ENCODE peak calls at places on chromosomes 11 and 22, in ten cellular contexts. G, F, Y, I, Z, U, T, V, K and A are unnamed samples.

GRCh38 chr11:122108828-122109227 is 7.2 kb downstream of the BLID start:
- DNase-seq in G (no peak), F (no peak), Y (no peak), I (no peak), Z (no peak), U (no peak), T (no peak), V (no peak), K (no peak), A (no peak)

GRCh38 chr11:70717961-70718595 is 319.7 kb downstream of the CTTN start:
- DNase-seq in G (no peak), F (no peak), Y (no peak), I (no peak), Z (no peak), U (no peak), T (no peak), V (no peak), K (no peak), A (no peak)

GRCh38 chr11:126288237-126288636 is 5.3 kb downstream of the TIRAP start:
- DNase-seq in G (no peak), F (no peak), Y (no peak), I (no peak), Z (no peak), U (no peak), T (no peak), V (no peak), K (no peak), A (no peak)

GRCh38 chr11:124716596-124716995 is 23.1 kb upstream of the NRGN start:
- DNase-seq in G (no peak), F (peak; percentile 26), Y (no peak), I (no peak), Z (no peak), U (no peak), T (no peak), V (no peak), K (no peak), A (no peak)

GRCh38 chr22:29205260-29205597 is 467 bp upstream of the EMID1 start:
- DNase-seq in G (no peak), F (no peak), Y (no peak), I (no peak), Z (no peak), U (no peak), T (no peak), V (no peak), K (no peak), A (no peak)

GRCh38 chr11:35491231-35491871 is 34.1 kb downstream of the PAMR1 start:
- DNase-seq in G (no peak), F (peak; percentile 80), Y (peak; percentile 53), I (peak; percentile 95), Z (no peak), U (no peak), T (no peak), V (no peak), K (no peak), A (no peak)

GRCh38 chr22:42635531-42635930 is 4.9 kb downstream of the ATP5MGL start:
- DNase-seq in G (no peak), F (peak; percentile 77), Y (peak; percentile 82), I (peak; percentile 82), Z (peak; percentile 64), U (no peak), T (peak; percentile 61), V (peak; percentile 55), K (no peak), A (no peak)

GRCh38 chr11:111334495-111335123 is 36.3 kb downstream of the POU2AF3 start:
- DNase-seq in G (no peak), F (no peak), Y (no peak), I (no peak), Z (no peak), U (no peak), T (no peak), V (peak; percentile 48), K (no peak), A (no peak)

GRCh38 chr22:26170112-26170492 is 840 bp downstream of the SEZ6L start:
- DNase-seq in G (no peak), F (no peak), Y (no peak), I (no peak), Z (no peak), U (no peak), T (no peak), V (no peak), K (peak; percentile 4), A (no peak)

GRCh38 chr22:26169312-26170111 is at the start of gene SEZ6L:
- DNase-seq in G (peak; percentile 7), F (no peak), Y (no peak), I (no peak), Z (no peak), U (peak; percentile 42), T (peak; percentile 22), V (no peak), K (peak; percentile 77), A (peak; percentile 52)

GRCh38 chr22:26172389-26172990 is 3.2 kb downstream of the SEZ6L start:
- DNase-seq in G (peak; percentile 46), F (peak; percentile 20), Y (no peak), I (no peak), Z (no peak), U (peak; percentile 59), T (no peak), V (peak; percentile 33), K (peak; percentile 71), A (no peak)

GRCh38 chr22:26168934-26169311 is 339 bp upstream of the SEZ6L start:
- DNase-seq in G (no peak), F (no peak), Y (no peak), I (no peak), Z (no peak), U (no peak), T (peak; percentile 13), V (no peak), K (no peak), A (no peak)

DNA sequence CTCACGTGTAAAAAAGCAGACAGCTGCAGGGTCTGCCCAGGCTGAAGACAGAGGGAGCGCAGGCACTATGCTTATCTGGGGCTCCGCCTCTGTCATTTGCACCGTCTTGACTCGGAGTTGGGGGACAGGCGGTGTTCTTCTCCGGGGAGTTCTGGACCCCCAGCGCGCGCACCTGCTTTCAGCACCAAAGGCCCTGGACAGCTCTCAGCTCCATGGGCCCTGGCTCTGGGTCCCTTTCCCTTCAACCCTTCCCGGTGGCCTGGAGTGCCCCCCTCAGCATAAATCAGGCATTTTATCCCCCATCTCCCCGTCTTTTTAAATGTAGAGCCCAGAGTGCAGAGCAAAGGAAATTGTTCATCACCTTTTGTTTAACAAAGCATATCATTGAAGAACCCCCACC is 1.5 kb downstream of the SEZ6L start:
- DNase-seq in G (peak; percentile 72), F (no peak), Y (no peak), I (no peak), Z (no peak), U (peak; percentile 30), T (peak; percentile 13), V (no peak), K (peak; percentile 88), A (no peak)
- TF ChIP-seq CTCF in G (peak; percentile 18), F (no peak), Y (no peak), I (no peak), Z (no peak), U (peak; percentile 28), T (no peak), V (no peak), K (peak; percentile 37), A (no peak)

GRCh38 chr22:46006379-46007002 is 29.5 kb upstream of the WNT7B start:
- DNase-seq in G (peak; percentile 83), F (peak; percentile 90), Y (peak; percentile 52), I (no peak), Z (peak; percentile 96), U (peak; percentile 90), T (peak; percentile 95), V (peak; percentile 92), K (peak; percentile 95), A (peak; percentile 92)

GRCh38 chr22:46008836-46009596 is 32.1 kb upstream of the WNT7B start:
- DNase-seq in G (no peak), F (no peak), Y (no peak), I (no peak), Z (peak; percentile 21), U (no peak), T (peak; percentile 9), V (no peak), K (no peak), A (no peak)

GRCh38 chr22:46008291-46008690 is 31.3 kb upstream of the WNT7B start:
- DNase-seq in G (no peak), F (no peak), Y (no peak), I (no peak), Z (no peak), U (no peak), T (peak; percentile 25), V (no peak), K (no peak), A (no peak)

GRCh38 chr22:46007003-46007847 is 30.3 kb upstream of the WNT7B start:
- DNase-seq in G (no peak), F (peak; percentile 86), Y (peak; percentile 72), I (no peak), Z (peak; percentile 82), U (no peak), T (peak; percentile 63), V (peak; percentile 45), K (no peak), A (peak; percentile 84)

DNA sequence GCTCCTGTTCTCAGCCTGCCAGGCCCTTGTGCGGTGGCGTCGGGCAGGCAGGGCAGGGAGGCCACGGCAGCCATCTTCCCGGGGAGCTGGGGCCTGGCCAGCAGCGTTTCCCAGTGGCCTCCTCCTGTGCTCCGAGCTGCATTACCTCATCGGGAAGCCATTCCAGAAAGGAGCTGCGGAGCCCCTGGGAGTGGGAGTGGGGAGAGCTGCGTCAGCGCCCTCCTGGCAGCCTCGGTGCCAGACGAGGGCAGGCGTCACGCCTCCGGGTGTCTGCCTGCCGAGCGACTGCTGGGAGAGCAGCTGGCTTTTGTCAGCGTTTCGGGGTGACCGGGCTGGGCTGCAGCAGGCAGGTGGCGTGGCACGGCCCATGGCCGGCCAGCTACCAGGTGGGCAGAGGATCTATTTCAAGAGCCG is 30.9 kb upstream of the WNT7B start:
- DNase-seq in G (no peak), F (peak; percentile 96), Y (peak; percentile 71), I (peak; percentile 74), Z (peak; percentile 93), U (no peak), T (peak; percentile 86), V (peak; percentile 58), K (no peak), A (no peak)
- TF ChIP-seq CTCF in G (no peak), F (no peak), Y (no peak), I (no peak), Z (peak; percentile 10), U (no peak), T (peak; percentile 17), V (no peak), K (no peak), A (no peak)

DNA sequence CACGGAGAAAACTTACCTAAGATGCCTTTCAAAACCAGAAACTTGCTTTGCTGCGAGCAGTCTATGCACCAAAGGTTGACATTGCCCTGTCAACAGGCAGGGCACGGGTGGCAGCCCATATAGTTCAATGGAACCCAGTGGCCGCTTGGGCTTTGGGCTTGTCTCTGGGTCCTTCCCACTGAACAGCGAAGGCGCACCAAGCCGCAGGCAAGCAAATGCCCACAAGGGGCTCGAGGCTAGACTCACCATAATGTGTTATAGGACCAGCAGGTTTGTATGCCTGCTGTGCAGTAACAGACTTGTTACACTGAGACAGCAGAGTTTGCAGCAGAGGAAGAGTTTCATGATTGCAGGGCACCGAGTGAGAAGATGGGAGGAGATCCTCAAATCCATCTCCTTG is 20.3 kb downstream of the CLDN5 start:
- DNase-seq in G (peak; percentile 52), F (no peak), Y (no peak), I (no peak), Z (no peak), U (no peak), T (no peak), V (no peak), K (no peak), A (no peak)
- TF ChIP-seq CTCF in G (peak; percentile 41), F (no peak), Y (no peak), I (no peak), Z (no peak), U (no peak), T (no peak), V (no peak), K (no peak), A (no peak)

DNA sequence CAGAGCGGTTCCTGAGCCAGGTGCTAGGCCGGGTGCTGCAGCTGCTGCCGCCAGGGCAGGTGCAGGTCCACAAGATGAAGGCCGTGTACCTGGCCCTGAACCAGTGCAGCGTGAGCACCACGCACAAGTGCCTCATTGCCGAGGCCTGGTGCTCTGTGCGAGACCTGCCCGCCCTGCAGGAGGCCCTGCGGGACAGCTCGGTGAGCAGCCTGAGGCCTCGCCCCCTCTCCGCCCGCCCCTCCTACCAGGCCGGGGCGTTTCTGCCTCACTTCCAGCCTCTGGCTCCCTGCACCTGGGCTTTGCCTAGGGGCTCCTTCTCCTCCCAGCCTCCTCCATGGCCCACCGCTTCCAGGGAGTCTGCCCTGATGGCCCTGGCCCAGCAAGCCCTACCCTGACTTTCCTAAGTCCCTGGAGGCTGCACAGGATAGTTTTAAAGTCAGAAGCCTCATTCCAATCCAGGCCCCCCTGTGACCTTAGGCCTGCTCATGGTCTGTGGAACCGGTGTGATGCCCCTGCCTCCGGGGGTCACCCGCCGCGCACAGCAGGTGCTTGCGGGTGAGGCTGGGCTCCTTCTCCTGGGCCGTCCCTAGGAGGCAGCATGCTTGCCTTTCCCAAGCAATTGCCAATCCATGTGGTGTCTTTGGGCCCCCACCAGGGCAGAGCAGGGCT is 5.5 kb downstream of the TCIRG1 start:
- DNase-seq in G (no peak), F (no peak), Y (no peak), I (no peak), Z (no peak), U (no peak), T (no peak), V (no peak), K (no peak), A (no peak)
- TF ChIP-seq CTCF in G (no peak), F (no peak), Y (no peak), I (no peak), Z (no peak), U (no peak), T (no peak), V (no peak), K (no peak), A (no peak)